ENCODE peak calls at places on chromosomes 7 and 10, in nine cellular contexts. T is upper lobe of left lung, J is Peyer's patch, I is K562, O is body of pancreas, C is uterus, S is ovary, L is testis, X is A549. W is an unnamed sample. For H3K4me1, the result is how much of the 10 kb centered on the place peaks cover.

GRCh38 chr7:113491305-113491704 is 373.0 kb upstream of the SMIM30 start:
- DNase-seq in O (no peak), T (no peak), S (no peak), I (no peak), L (no peak), C (no peak), J (no peak), X (no peak), W (no peak)

GRCh38 chr10:1084011-1084950 is 28.1 kb downstream of the WDR37 start:
- DNase-seq in X (no peak), C (no peak), S (no peak), I (no peak), L (no peak), O (no peak), T (no peak), J (no peak), W (no peak)

GRCh38 chr10:101063548-101064414 is 2.0 kb downstream of the KAZALD1 start:
- DNase-seq in I (no peak), L (no peak), X (no peak), C (no peak), T (no peak), J (no peak), S (no peak), O (no peak), W (no peak)

GRCh38 chr10:10126231-10126630 is 891.4 kb upstream of the CELF2 start:
- DNase-seq in X (no peak), L (no peak), S (no peak), O (no peak), C (no peak), I (no peak), J (no peak), T (no peak), W (no peak)

GRCh38 chr10:11440250-11441150 is 170.9 kb downstream of the USP6NL start:
- DNase-seq in T (no peak), L (no peak), S (no peak), J (no peak), X (no peak), I (no peak), O (no peak), C (no peak), W (no peak)

GRCh38 chr10:106044511-106044910 is 1120.0 kb downstream of the SORCS1 start:
- DNase-seq in T (no peak), L (no peak), O (no peak), I (no peak), X (no peak), C (no peak), J (no peak), S (no peak), W (no peak)

GRCh38 chr7:79782256-79782655 is 328.8 kb upstream of the MAGI2 start:
- DNase-seq in L (no peak), X (no peak), O (no peak), T (no peak), J (no peak), C (no peak), S (no peak), I (no peak), W (no peak)

GRCh38 chr7:1886361-1887064 is 216.4 kb downstream of the ELFN1 start:
- DNase-seq in J (no peak), I (no peak), C (no peak), X (no peak), L (no peak), O (no peak), T (no peak), S (no peak), W (no peak)

GRCh38 chr10:9009505-9009904 is 955.0 kb downstream of the GATA3 start:
- DNase-seq in C (no peak), L (no peak), S (no peak), J (no peak), X (no peak), O (no peak), I (no peak), T (no peak), W (no peak)

GRCh38 chr10:27661511-27662286 is 83.9 kb downstream of the MKX start:
- DNase-seq in I (no peak), X (no peak), C (no peak), O (no peak), L (no peak), J (no peak), S (no peak), T (no peak), W (no peak)

GRCh38 chr7:123645516-123645915 is 10.2 kb upstream of the LMOD2 start:
- DNase-seq in X (no peak), I (no peak), O (no peak), J (no peak), T (no peak), L (peak), S (no peak), C (no peak), W (no peak)

GRCh38 chr7:93011351-93012294 is 106.2 kb downstream of the SAMD9 start:
- DNase-seq in S (no peak), C (no peak), L (no peak), J (no peak), O (no peak), X (no peak), T (no peak), I (no peak), W (no peak)

GRCh38 chr7:136976504-136977251 is 108.2 kb downstream of the CHRM2 start:
- DNase-seq in T (no peak), L (no peak), J (no peak), O (no peak), C (no peak), X (no peak), S (no peak), I (no peak), W (no peak)

GRCh38 chr7:28290496-28290895 is 109.9 kb upstream of the JAZF1 start:
- DNase-seq in I (no peak), T (no peak), S (no peak), J (no peak), O (no peak), X (no peak), C (no peak), L (no peak), W (no peak)

GRCh38 chr7:88357295-88357694 is 50.6 kb upstream of the STEAP4 start:
- DNase-seq in J (no peak), C (no peak), L (peak), X (no peak), T (peak), S (no peak), I (no peak), O (peak), W (no peak)

GRCh38 chr7:145692237-145692950 is 424.2 kb upstream of the CNTNAP2 start:
- DNase-seq in J (no peak), X (no peak), C (no peak), O (no peak), S (no peak), T (no peak), L (no peak), I (no peak), W (no peak)

GRCh38 chr7:29921404-29922010 is 68.1 kb downstream of the SCRN1 start:
- DNase-seq in C (no peak), X (peak), L (peak), S (peak), O (peak), T (peak), J (peak), I (peak), W (no peak)

GRCh38 chr7:1123721-1124120 is 35.8 kb downstream of the GPER1 start:
- DNase-seq in T (peak), S (peak), J (no peak), O (peak), C (peak), L (peak), I (no peak), X (peak), W (no peak)

GRCh38 chr7:155206286-155207020 is 91.2 kb upstream of the INSIG1 start:
- DNase-seq in T (peak), I (peak), J (peak), S (peak), C (peak), L (peak), O (no peak), X (no peak), W (peak)

GRCh38 chr10:23095966-23096813 is 811 bp downstream of the MSRB2 start:
- DNase-seq in S (peak), O (peak), T (peak), C (peak), I (no peak), J (peak), X (peak), L (peak), W (peak)

GRCh38 chr7:130394421-130395188 is 14.3 kb downstream of the CPA1 start:
- DNase-seq in T (no peak), X (no peak), S (no peak), O (no peak), L (no peak), C (no peak), I (no peak), J (no peak), W (no peak)

GRCh38 chr7:1555813-1556540 is at the start of gene TMEM184A:
- DNase-seq in C (no peak), S (no peak), I (peak), X (peak), L (peak), T (peak), J (peak), O (peak), W (no peak)

GRCh38 chr7:75989726-75990388 is 4.5 kb downstream of the TMEM120A start:
- DNase-seq in S (peak), T (no peak), J (no peak), X (no peak), L (peak), C (peak), O (peak), I (no peak), W (peak)

GRCh38 chr10:583433-583832 is 106.0 kb downstream of the DIP2C start:
- DNase-seq in X (no peak), L (no peak), C (no peak), S (no peak), O (no peak), T (no peak), I (no peak), J (no peak), W (no peak)

GRCh38 chr10:6101181-6101580 is 12.3 kb downstream of the RBM17 start:
- DNase-seq in T (no peak), O (no peak), L (no peak), J (no peak), I (no peak), S (no peak), C (no peak), X (no peak), W (no peak)

GRCh38 chr7:86931439-86931838 is 128.0 kb downstream of the ELAPOR2 start:
- DNase-seq in T (no peak), X (no peak), C (no peak), J (no peak), L (no peak), O (no peak), S (no peak), I (no peak), W (no peak)

GRCh38 chr10:107157071-107157470 is 7.4 kb downstream of the SORCS1 start:
- DNase-seq in J (no peak), T (no peak), O (no peak), C (no peak), L (no peak), I (no peak), S (no peak), X (no peak), W (no peak)

GRCh38 chr10:69318997-69319727 is 40.9 kb downstream of the HK1 start:
- DNase-seq in I (peak), X (peak), O (peak), C (peak), J (peak), S (peak), T (peak), L (peak), W (peak)

GRCh38 chr10:113052076-113052830 is 102.2 kb downstream of the TCF7L2 start:
- DNase-seq in J (no peak), C (no peak), O (no peak), T (no peak), L (no peak), I (no peak), X (no peak), S (no peak), W (no peak)

GRCh38 chr10:113056030-113056429 is 106.0 kb downstream of the TCF7L2 start:
- DNase-seq in O (no peak), I (no peak), S (no peak), T (no peak), C (no peak), L (no peak), J (no peak), X (no peak), W (no peak)

GRCh38 chr10:113055458-113055857 is 105.4 kb downstream of the TCF7L2 start:
- DNase-seq in J (no peak), O (no peak), I (no peak), X (no peak), S (no peak), L (no peak), T (no peak), C (no peak), W (no peak)

GRCh38 chr10:113053091-113053490 is 103.0 kb downstream of the TCF7L2 start:
- DNase-seq in C (no peak), I (no peak), L (no peak), J (no peak), S (no peak), O (no peak), X (no peak), T (no peak), W (no peak)

GRCh38 chr10:113053881-113054280 is 103.8 kb downstream of the TCF7L2 start:
- DNase-seq in T (no peak), O (no peak), S (no peak), J (no peak), I (no peak), X (no peak), L (no peak), C (no peak), W (no peak)
- TF ChIP-seq POLR2A in T (no peak), O (no peak), S (no peak), J (no peak), I (no peak), X (no peak), L (no peak), C (no peak), W (no peak)

DNA sequence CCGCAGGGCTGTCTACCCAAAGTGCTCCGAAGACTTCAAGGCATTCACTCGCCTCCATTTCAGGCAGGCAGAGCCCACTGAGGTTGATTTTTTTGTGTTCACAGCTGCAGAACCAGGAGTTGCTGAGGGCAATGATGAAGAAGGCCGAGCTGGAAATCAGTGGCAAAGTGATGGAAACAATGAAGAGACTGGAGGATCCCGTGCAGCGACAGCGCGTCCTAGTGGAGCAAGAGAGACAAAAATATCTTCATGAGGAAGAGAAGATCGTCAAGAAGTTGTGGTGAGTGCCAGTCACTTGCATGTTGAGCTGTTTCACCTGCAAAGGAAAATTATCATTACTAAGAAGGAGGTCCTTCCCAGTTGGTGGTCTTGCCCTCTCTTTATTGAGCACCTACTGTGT is 210.5 kb downstream of the ARHGAP21 start:
- DNase-seq in O (no peak), L (peak), X (no peak), I (no peak), T (no peak), C (no peak), S (peak), J (no peak), W (no peak)
- TF ChIP-seq CTCF in O (no peak), L (no peak), X (peak), I (peak), T (no peak), C (no peak), S (no peak), J (peak), W (no peak)

DNA sequence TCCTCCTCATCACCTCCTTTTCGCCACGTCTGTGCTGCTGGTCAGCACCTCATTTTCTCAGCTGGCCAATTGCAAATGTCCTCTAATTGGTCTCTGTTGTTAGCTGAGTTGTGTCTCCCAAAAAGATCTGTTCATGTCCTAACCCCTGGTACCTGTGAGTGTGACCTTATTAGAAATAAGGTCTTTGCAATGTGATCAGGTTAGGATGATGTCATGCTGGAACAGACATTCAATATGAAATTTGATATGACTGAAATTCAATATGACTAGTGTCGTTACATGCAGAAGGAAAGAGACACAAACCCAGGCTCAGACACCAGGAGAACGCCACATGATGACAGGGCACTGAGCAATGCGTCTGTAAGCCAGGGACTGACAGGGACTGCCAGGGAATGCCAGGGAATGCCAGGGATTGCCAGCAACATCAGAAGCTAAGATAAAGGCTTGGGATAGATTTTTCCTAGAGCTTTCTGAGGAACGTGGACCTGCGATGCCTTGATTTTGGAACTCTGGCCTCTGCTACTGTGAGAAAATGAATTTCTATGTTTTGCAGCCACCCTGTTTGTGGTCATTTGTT is 77.5 kb upstream of the CXCL12 start:
- DNase-seq in I (no peak), O (no peak), T (no peak), C (no peak), S (no peak), L (no peak), J (no peak), X (no peak), W (no peak)
- H3K4me1 ChIP-seq in I (under half), O (under half), T (under half), C (under half), S (under half), L (under half), J (under half), X (under half), W (under half)

GRCh38 chr7:22566176-22566575 is 66.2 kb upstream of the STEAP1B start:
- DNase-seq in C (no peak), I (no peak), L (no peak), O (peak), S (no peak), X (no peak), T (no peak), J (no peak), W (no peak)

GRCh38 chr7:22563621-22564241 is 63.7 kb upstream of the STEAP1B start:
- DNase-seq in S (no peak), L (no peak), J (no peak), O (no peak), T (no peak), I (no peak), C (no peak), X (no peak), W (no peak)

GRCh38 chr7:22565315-22565811 is 65.4 kb upstream of the STEAP1B start:
- DNase-seq in O (no peak), X (no peak), T (peak), S (no peak), J (no peak), C (no peak), L (no peak), I (no peak), W (no peak)

GRCh38 chr7:22563115-22563514 is 63.1 kb upstream of the STEAP1B start:
- DNase-seq in L (no peak), X (no peak), C (no peak), S (no peak), O (no peak), I (peak), J (no peak), T (no peak), W (no peak)

DNA sequence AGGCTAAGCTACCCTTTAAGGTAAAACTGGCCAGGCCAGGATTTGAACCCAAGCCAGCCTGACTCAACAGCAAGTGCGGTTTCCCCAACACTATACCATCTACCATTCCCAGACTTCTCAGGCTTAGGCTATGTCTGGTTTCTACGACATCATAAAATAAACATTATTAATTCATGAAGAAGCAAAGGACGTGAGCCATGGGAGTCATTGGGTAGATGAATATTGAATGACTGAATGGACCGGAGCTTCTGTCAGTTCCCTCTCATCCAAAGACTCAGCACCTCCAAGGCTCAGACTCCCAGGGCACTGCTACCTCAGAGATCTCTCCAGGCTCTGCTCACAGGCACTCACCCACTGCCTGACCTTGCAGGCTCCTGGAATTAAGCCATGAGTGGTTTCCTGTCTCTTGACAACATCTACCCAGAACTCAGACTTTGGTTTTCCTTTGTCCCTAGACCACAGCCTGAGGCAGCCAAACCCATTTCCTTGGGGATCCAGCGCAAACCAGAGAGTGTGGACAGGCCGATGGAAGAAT is 64.6 kb upstream of the STEAP1B start:
- DNase-seq in J (no peak), X (no peak), L (no peak), C (no peak), O (no peak), S (no peak), T (no peak), I (no peak), W (no peak)
- TF ChIP-seq POLR2A in J (no peak), X (no peak), L (no peak), C (no peak), O (no peak), S (no peak), T (no peak), I (no peak), W (no peak)

GRCh38 chr10:63769367-63769766 is 248.2 kb downstream of the REEP3 start:
- DNase-seq in T (no peak), L (no peak), O (no peak), S (no peak), C (no peak), X (no peak), I (no peak), J (no peak), W (no peak)

GRCh38 chr10:63766766-63767505 is 245.7 kb downstream of the REEP3 start:
- DNase-seq in T (no peak), O (no peak), S (no peak), C (no peak), L (no peak), X (no peak), J (no peak), I (no peak), W (no peak)

GRCh38 chr10:63770523-63770922 is 249.3 kb downstream of the REEP3 start:
- DNase-seq in I (no peak), S (no peak), T (no peak), C (no peak), J (no peak), X (no peak), O (peak), L (no peak), W (no peak)

GRCh38 chr10:63765126-63765525 is 243.9 kb downstream of the REEP3 start:
- DNase-seq in S (no peak), I (no peak), T (no peak), X (no peak), O (no peak), C (no peak), L (no peak), J (no peak), W (no peak)

GRCh38 chr10:63767512-63767911 is 246.3 kb downstream of the REEP3 start:
- DNase-seq in C (no peak), T (no peak), I (no peak), L (no peak), J (no peak), S (no peak), O (no peak), X (no peak), W (no peak)
- TF ChIP-seq CTCF in C (peak), T (peak), I (peak), L (peak), J (no peak), S (no peak), O (peak), X (peak), W (peak)

GRCh38 chr7:5545529-5545928 is 121.9 kb upstream of the TNRC18 start:
- DNase-seq in T (no peak), L (no peak), J (no peak), X (no peak), I (no peak), C (no peak), O (no peak), S (no peak), W (no peak)

GRCh38 chr7:5543361-5543760 is 119.7 kb upstream of the TNRC18 start:
- DNase-seq in I (no peak), T (no peak), C (no peak), J (no peak), S (no peak), L (no peak), X (no peak), O (no peak), W (no peak)

GRCh38 chr7:5549096-5549896 is 125.7 kb upstream of the TNRC18 start:
- DNase-seq in C (peak), O (no peak), X (peak), S (no peak), L (no peak), J (no peak), I (peak), T (peak), W (no peak)

GRCh38 chr7:5550385-5550784 is 126.8 kb upstream of the TNRC18 start:
- DNase-seq in S (no peak), L (no peak), O (no peak), C (no peak), I (peak), T (no peak), J (no peak), X (no peak), W (no peak)

DNA sequence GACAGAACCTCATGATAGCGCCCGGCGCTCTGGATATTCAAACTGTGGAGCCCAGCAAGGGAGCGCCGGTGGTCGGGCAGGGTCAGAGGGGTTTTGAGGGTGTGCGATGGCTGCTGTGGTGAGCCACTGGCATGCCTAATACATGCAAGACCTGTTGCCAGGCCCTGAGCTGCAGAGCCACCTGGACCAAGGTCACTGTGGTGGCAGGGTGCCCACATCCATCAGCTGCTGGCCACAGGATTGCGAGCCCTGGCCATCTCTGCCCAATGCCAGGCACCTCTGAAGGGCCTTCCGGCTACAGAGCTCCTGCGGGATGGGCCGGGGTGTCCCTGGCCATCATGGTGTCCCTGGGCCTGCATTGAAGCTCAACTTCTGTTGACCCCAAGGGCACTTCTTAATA is 123.0 kb upstream of the TNRC18 start:
- DNase-seq in O (peak), X (no peak), C (no peak), I (no peak), L (peak), J (no peak), S (no peak), T (no peak), W (no peak)
- H3K4me1 ChIP-seq in O (under half), X (under half), C (under half), I (under half), L (under half), J (under half), S (under half), T (under half), W (under half)